ENCODE peak calls at places on chromosomes 5 and 9, in seven cellular contexts. X, E, U, K, F, T and P are unnamed samples. For H3K9me3, the result is how much of the 10 kb centered on the place peaks cover.

GRCh38 chr9:130712564-130713285 is 19.1 kb downstream of the EXOSC2 start:
- DNase-seq in T (peak), E (peak), F (peak), K (peak), U (peak), X (peak), P (peak)

GRCh38 chr5:86880785-86881492 is 263.2 kb downstream of the COX7C start:
- DNase-seq in X (peak), T (no peak), F (peak), K (peak), U (peak), E (no peak), P (no peak)

GRCh38 chr5:32522429-32523143 is 62.8 kb upstream of the SUB1 start:
- DNase-seq in U (no peak), F (peak), E (peak), X (no peak), K (no peak), T (no peak), P (no peak)

GRCh38 chr5:101995585-101995984 is 300.5 kb downstream of the SLCO4C1 start:
- DNase-seq in E (no peak), K (no peak), X (no peak), T (no peak), F (no peak), U (peak), P (no peak)

GRCh38 chr9:99356512-99356971 is 134.5 kb downstream of the SEC61B start:
- DNase-seq in K (no peak), E (peak), U (no peak), T (no peak), F (no peak), X (no peak), P (no peak)

GRCh38 chr5:180040287-180041214 is 31.0 kb downstream of the RNF130 start:
- DNase-seq in K (no peak), U (no peak), E (no peak), F (no peak), T (no peak), X (no peak), P (no peak)

GRCh38 chr5:14035859-14036440 is 91.5 kb upstream of the DNAH5 start:
- DNase-seq in K (peak), E (no peak), T (no peak), U (peak), X (peak), F (no peak), P (no peak)

GRCh38 chr5:31987985-31988710 is 186.0 kb downstream of the GOLPH3 start:
- DNase-seq in K (peak), T (no peak), F (no peak), E (no peak), X (no peak), U (peak), P (no peak)

GRCh38 chr5:67963789-67964519 is 251.6 kb upstream of the PIK3R1 start:
- DNase-seq in U (peak), X (no peak), T (no peak), E (no peak), F (no peak), K (no peak), P (no peak)

GRCh38 chr9:88049677-88050307 is 75.5 kb upstream of the CDK20 start:
- DNase-seq in F (no peak), E (no peak), U (no peak), T (no peak), K (no peak), X (no peak), P (no peak)

GRCh38 chr5:78543916-78544315 is 104.7 kb downstream of the LHFPL2 start:
- DNase-seq in T (no peak), E (no peak), X (no peak), U (no peak), F (no peak), K (no peak), P (no peak)

GRCh38 chr5:7849531-7850240 is 1.2 kb downstream of the CFAP90 start:
- DNase-seq in U (no peak), T (peak), E (no peak), K (no peak), F (no peak), X (no peak), P (no peak)

GRCh38 chr9:102434545-102434944 is 560.6 kb upstream of the CYLC2 start:
- DNase-seq in T (no peak), F (no peak), K (no peak), U (no peak), E (no peak), X (no peak), P (no peak)

GRCh38 chr5:154086641-154087040 is 47.9 kb downstream of the MFAP3 start:
- DNase-seq in T (no peak), K (no peak), F (no peak), U (no peak), X (no peak), E (peak), P (no peak)

GRCh38 chr5:4572297-4572696 is 567.8 kb upstream of the ADAMTS16 start:
- DNase-seq in F (no peak), T (no peak), U (no peak), E (no peak), K (no peak), X (no peak), P (no peak)

GRCh38 chr5:151570512-151571269 is 20.4 kb downstream of the FAT2 start:
- DNase-seq in U (peak), X (no peak), F (no peak), E (no peak), K (no peak), T (no peak), P (no peak)

GRCh38 chr5:67483453-67484030 is 286.9 kb upstream of the CD180 start:
- DNase-seq in U (no peak), E (no peak), F (no peak), X (no peak), T (no peak), K (no peak), P (no peak)

GRCh38 chr9:113223963-113224362 is 2.6 kb downstream of the SLC31A1 start:
- DNase-seq in U (peak), T (no peak), K (no peak), F (no peak), E (no peak), X (no peak), P (no peak)

GRCh38 chr5:31270396-31270795 is 76.9 kb downstream of the CDH6 start:
- DNase-seq in U (no peak), F (no peak), K (no peak), X (no peak), T (no peak), E (no peak), P (no peak)

GRCh38 chr9:14485366-14485765 is 171.4 kb upstream of the NFIB start:
- DNase-seq in U (peak), E (no peak), X (no peak), T (no peak), F (no peak), K (no peak), P (no peak)

GRCh38 chr9:127123239-127123935 is 952 bp upstream of the ANGPTL2 start:
- DNase-seq in T (peak), E (no peak), U (no peak), K (peak), X (no peak), F (no peak), P (no peak)

GRCh38 chr9:128062856-128063831 is 4.0 kb downstream of the NAIF1 start:
- DNase-seq in K (no peak), T (no peak), E (no peak), F (no peak), U (no peak), X (no peak), P (no peak)

GRCh38 chr9:111222757-111223156 is 107.3 kb downstream of the OR2K2 start:
- DNase-seq in T (no peak), E (no peak), U (no peak), K (no peak), X (no peak), F (no peak), P (no peak)

GRCh38 chr9:18396102-18396728 is 77.7 kb upstream of the ADAMTSL1 start:
- DNase-seq in U (no peak), X (no peak), F (no peak), T (no peak), K (no peak), E (no peak), P (no peak)

GRCh38 chr5:78908173-78908901 is 76.8 kb downstream of the ARSB start:
- DNase-seq in X (no peak), K (peak), U (no peak), T (no peak), E (peak), F (no peak), P (no peak)

GRCh38 chr5:152102057-152102456 is 177.4 kb upstream of the GLRA1 start:
- DNase-seq in E (no peak), X (no peak), K (no peak), F (no peak), T (no peak), U (no peak), P (no peak)

GRCh38 chr5:116881921-116882531 is 307.4 kb upstream of the SEMA6A start:
- DNase-seq in X (no peak), K (no peak), E (no peak), U (no peak), T (no peak), F (no peak), P (no peak)

GRCh38 chr5:143636951-143637528 is 174.9 kb upstream of the HMHB1 start:
- DNase-seq in T (no peak), E (no peak), X (no peak), U (no peak), K (no peak), F (no peak), P (no peak)

GRCh38 chr5:24788829-24789509 is 144.2 kb upstream of the CDH10 start:
- DNase-seq in U (peak), F (no peak), K (no peak), T (no peak), X (no peak), E (no peak), P (no peak)

GRCh38 chr5:38556599-38557308 is at the start of gene LIFR:
- DNase-seq in U (peak), E (peak), X (no peak), K (peak), F (peak), T (peak), P (no peak)

GRCh38 chr5:157059093-157059539 is at the start of gene HAVCR1:
- DNase-seq in T (no peak), E (no peak), K (no peak), X (no peak), U (no peak), F (no peak), P (no peak)

GRCh38 chr9:4334439-4334838 is 34.6 kb upstream of the GLIS3 start:
- DNase-seq in T (no peak), F (no peak), E (no peak), X (no peak), U (peak), K (peak), P (no peak)

GRCh38 chr5:15789661-15790060 is 289.7 kb downstream of the FBXL7 start:
- DNase-seq in T (no peak), X (no peak), E (no peak), F (no peak), U (no peak), K (peak), P (no peak)

GRCh38 chr5:90680831-90681420 is 122.3 kb downstream of the ADGRV1 start:
- DNase-seq in U (no peak), T (no peak), K (no peak), F (no peak), E (no peak), X (no peak), P (no peak)

GRCh38 chr5:89967806-89968444 is 441.6 kb downstream of the CETN3 start:
- DNase-seq in T (no peak), F (no peak), X (no peak), E (no peak), U (peak), K (no peak), P (no peak)

GRCh38 chr9:111979561-111979960 is 82.9 kb downstream of the UGCG start:
- DNase-seq in U (no peak), E (no peak), K (no peak), T (no peak), F (no peak), X (no peak), P (no peak)

GRCh38 chr9:133960568-133961129 is 31.5 kb downstream of the VAV2 start:
- DNase-seq in T (no peak), K (no peak), U (no peak), F (no peak), X (no peak), E (peak), P (no peak)

GRCh38 chr5:113507601-113508000 is 5.9 kb upstream of the YTHDC2 start:
- DNase-seq in U (no peak), E (no peak), X (no peak), T (no peak), F (no peak), K (no peak), P (no peak)

GRCh38 chr9:126516936-126517750 is 96.6 kb upstream of the LMX1B start:
- DNase-seq in F (no peak), E (peak), K (no peak), T (no peak), X (no peak), U (peak), P (no peak)

GRCh38 chr9:126360073-126360472 is 33.4 kb downstream of the MVB12B start:
- DNase-seq in T (no peak), X (no peak), U (no peak), K (no peak), F (no peak), E (no peak), P (no peak)

DNA sequence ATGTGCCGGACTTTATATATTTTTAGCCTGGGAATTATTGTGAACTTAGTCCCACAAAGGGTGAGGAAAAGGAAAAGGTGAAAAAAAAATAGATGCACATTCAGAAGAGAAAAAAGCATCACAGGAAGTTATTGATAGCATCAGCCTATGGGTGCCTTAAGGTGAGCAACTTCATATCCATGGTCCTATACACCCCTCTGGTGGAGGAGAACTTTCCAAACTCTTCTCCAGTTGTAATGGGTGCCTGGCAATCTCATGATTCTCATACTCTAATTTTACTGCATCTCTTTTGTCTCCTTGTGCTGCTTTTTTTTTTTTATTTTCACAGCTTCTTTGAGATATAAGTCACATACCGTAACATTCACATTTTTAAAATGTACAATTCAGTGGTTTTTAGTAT is 107.4 kb downstream of the JAKMIP2 start:
- DNase-seq in F (no peak), K (no peak), X (no peak), E (no peak), U (no peak), T (no peak), P (no peak)
- TF ChIP-seq CTCF in F (no peak), K (no peak), X (no peak), E (no peak), U (peak), T (no peak), P (no peak)

GRCh38 chr5:175765858-175766257 is 105.5 kb upstream of the CPLX2 start:
- DNase-seq in T (no peak), E (no peak), K (no peak), U (no peak), F (no peak), X (no peak), P (no peak)
- H3K27ac ChIP-seq in T (no peak), E (no peak), K (no peak), U (no peak), F (no peak), X (no peak), P (no peak)

GRCh38 chr5:94396687-94397086 is 221.7 kb downstream of the KIAA0825 start:
- DNase-seq in X (no peak), T (no peak), E (no peak), U (no peak), F (no peak), K (no peak), P (no peak)

GRCh38 chr5:94397508-94397907 is 220.9 kb downstream of the KIAA0825 start:
- DNase-seq in F (no peak), X (no peak), T (no peak), U (no peak), K (no peak), E (no peak), P (no peak)

GRCh38 chr5:94391996-94392395 is 226.4 kb downstream of the KIAA0825 start:
- DNase-seq in F (no peak), X (no peak), E (no peak), K (no peak), T (no peak), U (no peak), P (no peak)

GRCh38 chr5:94389515-94389899 is 228.9 kb downstream of the KIAA0825 start:
- DNase-seq in F (no peak), E (no peak), T (no peak), K (no peak), X (no peak), U (no peak), P (no peak)

DNA sequence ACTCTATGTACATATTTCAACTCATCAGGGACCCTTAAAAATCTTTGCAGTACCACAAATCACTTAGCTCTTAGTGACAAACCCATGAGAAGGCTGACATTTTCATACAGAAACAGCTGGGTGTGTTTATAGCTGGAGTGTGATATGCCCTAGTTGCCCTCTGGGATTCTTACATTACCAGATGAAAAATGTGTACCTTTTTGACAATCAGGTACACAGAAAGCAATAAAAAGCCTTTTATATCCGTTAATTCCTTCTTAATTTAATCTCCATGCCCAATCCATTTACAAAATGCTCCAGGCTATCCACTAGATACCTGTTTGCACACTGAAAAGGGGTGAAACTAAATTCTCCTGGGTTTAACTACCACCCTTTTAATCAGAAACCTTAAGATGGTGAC is 222.9 kb downstream of the KIAA0825 start:
- DNase-seq in T (no peak), X (no peak), E (no peak), F (no peak), K (no peak), U (no peak), P (no peak)
- H3K9me3 ChIP-seq in T (under half), X (under half), E (under half), F (under half), K (under half), U (under half), P (under half)

DNA sequence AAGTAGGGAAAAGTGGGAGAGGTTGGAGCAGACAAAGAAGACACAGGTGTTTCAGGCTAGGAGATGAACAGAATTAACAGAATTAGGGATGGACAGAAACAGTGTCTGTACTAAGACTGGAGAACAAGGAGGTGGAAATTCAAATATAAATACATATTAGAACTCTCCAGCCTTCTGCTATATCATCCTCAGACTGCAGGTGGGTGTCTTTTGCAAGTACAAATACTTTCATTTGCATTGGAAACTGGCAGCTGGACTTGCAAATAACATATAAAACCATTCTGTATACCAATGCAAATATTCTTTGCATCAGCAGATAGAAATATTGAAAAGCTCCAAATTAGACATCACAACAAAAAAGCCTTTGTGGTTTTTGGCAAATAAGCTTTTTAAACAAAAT is 335.4 kb downstream of the ZNF608 start:
- DNase-seq in X (no peak), E (no peak), U (no peak), K (no peak), F (no peak), T (no peak), P (no peak)
- TF ChIP-seq CTCF in X (no peak), E (no peak), U (peak), K (no peak), F (no peak), T (no peak), P (no peak)

GRCh38 chr5:123753349-123754166 is 241.6 kb downstream of the CSNK1G3 start:
- DNase-seq in U (no peak), X (no peak), K (no peak), E (no peak), T (no peak), F (no peak), P (no peak)

GRCh38 chr5:123754903-123755302 is 242.9 kb downstream of the CSNK1G3 start:
- DNase-seq in U (no peak), T (no peak), X (no peak), E (no peak), K (no peak), F (no peak), P (no peak)

GRCh38 chr5:123755587-123756324 is 243.8 kb downstream of the CSNK1G3 start:
- DNase-seq in T (no peak), U (no peak), K (no peak), X (no peak), E (no peak), F (no peak), P (no peak)

GRCh38 chr5:123752576-123752975 is 240.6 kb downstream of the CSNK1G3 start:
- DNase-seq in F (no peak), U (peak), K (no peak), E (no peak), T (no peak), X (no peak), P (no peak)

DNA sequence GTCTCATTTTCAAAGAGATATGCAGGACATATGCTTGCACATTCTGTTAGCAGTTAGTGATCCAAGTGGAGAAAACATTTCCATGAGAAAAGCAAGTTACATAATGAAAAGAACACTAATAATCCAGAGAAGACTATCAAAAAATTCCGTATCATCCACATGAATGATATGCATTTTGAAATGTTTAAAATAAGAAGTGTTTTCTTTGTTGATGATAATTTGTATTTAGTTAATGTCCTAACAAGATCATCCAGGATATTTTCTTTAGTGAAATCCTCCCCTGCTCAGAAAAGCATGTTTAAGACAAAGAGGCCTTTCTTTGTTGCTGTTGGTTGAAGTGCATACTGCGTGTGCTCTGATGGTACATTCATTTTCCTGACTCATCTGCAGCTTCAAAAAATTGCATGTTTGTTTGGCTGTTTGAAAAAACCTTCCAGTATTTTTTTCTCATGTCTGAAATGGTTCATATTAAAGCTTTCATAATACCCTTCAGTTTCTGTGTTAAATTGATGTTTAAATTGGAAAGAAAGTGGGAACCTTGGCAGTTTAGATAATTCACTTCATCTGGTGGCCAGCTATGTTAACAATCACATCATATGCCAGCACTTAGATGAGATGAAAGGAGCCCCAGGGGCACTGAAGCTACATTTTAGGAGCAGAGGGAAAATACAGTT is 242.3 kb downstream of the CSNK1G3 start:
- DNase-seq in U (peak), E (no peak), X (no peak), K (no peak), F (no peak), T (no peak), P (no peak)
- H3K27ac ChIP-seq in U (no peak), E (no peak), X (peak), K (no peak), F (no peak), T (no peak), P (no peak)

GRCh38 chr5:28344803-28345433 is 1306.5 kb upstream of the CDH9 start:
- DNase-seq in K (no peak), X (peak), F (no peak), U (peak), T (no peak), E (no peak), P (no peak)

DNA sequence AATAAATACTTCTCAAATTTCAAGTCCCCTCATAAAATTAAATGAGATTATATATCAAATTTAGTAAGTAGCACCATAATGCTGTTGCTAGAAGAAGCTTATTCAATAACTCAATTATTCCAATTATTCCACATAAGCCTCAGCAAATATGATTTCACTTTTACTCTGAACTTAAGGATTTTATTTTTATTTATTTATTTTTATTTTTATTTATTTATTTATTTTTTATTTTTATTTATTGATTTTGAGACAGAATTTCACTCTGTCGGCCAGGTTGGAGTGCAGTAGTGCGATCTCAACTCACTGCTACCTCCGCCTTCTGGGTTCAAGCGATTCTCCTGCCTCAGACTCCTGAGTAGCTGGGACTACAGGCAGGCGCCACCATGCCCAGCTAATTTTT is 1308.3 kb upstream of the CDH9 start:
- DNase-seq in X (no peak), F (no peak), U (no peak), E (no peak), T (no peak), K (no peak), P (no peak)
- H3K9me3 ChIP-seq in X (under half), F (under half), U (under half), E (under half), T (under half), K (under half), P (under half)